ENCODE peak calls at places on chromosome 22, in four cellular contexts. V is IMR-90, L is esophagus squamous epithelium, S is tibial nerve. Z is an unnamed sample. For H3K4me1, the result is how much of the 10 kb centered on the place peaks cover.

GRCh38 chr22:37023743-37024338 is 4.3 kb downstream of the MPST start:
- DNase-seq in S (no peak), L (no peak), V (no peak), Z (no peak)

GRCh38 chr22:36464715-36465231 is 16.7 kb downstream of the TXN2 start:
- DNase-seq in S (no peak), V (no peak), L (no peak), Z (no peak)

GRCh38 chr22:20171288-20172037 is 20.6 kb upstream of the CCDC188 start:
- DNase-seq in S (no peak), V (no peak), L (no peak), Z (no peak)

GRCh38 chr22:36413022-36413770 is 25.4 kb upstream of the MYH9 start:
- DNase-seq in V (peak), S (no peak), L (no peak), Z (no peak)

GRCh38 chr22:49691256-49691655 is 136.4 kb downstream of the BRD1 start:
- DNase-seq in L (no peak), V (no peak), S (no peak), Z (no peak)

GRCh38 chr22:27930246-27931060 is 11.4 kb upstream of the PITPNB start:
- DNase-seq in L (no peak), V (peak), S (no peak), Z (peak)

GRCh38 chr22:43776081-43776670 is 35.9 kb downstream of the EFCAB6 start:
- DNase-seq in S (no peak), V (peak), L (no peak), Z (no peak)

GRCh38 chr22:35525687-35526332 is 14.8 kb upstream of the RASD2 start:
- DNase-seq in V (no peak), L (no peak), S (no peak), Z (no peak)

GRCh38 chr22:50104149-50104548 is 14.3 kb downstream of the MOV10L1 start:
- DNase-seq in L (no peak), V (no peak), S (no peak), Z (no peak)

GRCh38 chr22:20607157-20607907 is 99.9 kb downstream of the MED15 start:
- DNase-seq in V (no peak), L (no peak), S (no peak), Z (no peak)

DNA sequence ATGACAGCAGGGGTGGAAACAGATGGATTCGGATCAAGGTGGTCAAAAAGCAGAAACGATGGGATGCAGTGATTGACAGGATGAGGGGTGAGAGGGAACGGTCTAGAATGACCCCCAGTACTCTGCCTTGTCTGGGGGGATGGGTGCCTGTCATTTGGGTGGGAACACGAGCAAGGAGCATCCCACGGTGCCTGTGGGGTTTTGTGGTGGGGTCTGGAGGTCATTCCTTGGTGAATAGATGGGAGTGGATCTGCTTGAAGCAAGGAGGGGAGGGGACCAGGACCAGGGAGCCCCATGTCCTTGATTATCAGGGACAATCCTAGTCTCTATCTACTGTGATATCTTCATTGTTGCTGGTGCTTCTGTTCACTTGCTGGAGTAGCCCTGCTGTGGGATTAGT is 8.1 kb upstream of the CERK start:
- DNase-seq in L (no peak), S (no peak), V (no peak), Z (no peak)
- H3K4me1 ChIP-seq in L (under half), S (under half), V (under half), Z (under half)

GRCh38 chr22:41394012-41394356 is 12.2 kb downstream of the TEF start:
- DNase-seq in L (no peak), V (no peak), S (no peak), Z (no peak)

GRCh38 chr22:41401781-41402648 is 20.3 kb downstream of the TEF start:
- DNase-seq in S (no peak), V (peak), L (no peak), Z (peak)

GRCh38 chr22:41398921-41399320 is 17.2 kb downstream of the TEF start:
- DNase-seq in L (no peak), S (no peak), V (no peak), Z (no peak)

GRCh38 chr22:41395531-41396240 is 13.9 kb downstream of the TEF start:
- DNase-seq in L (no peak), V (no peak), S (no peak), Z (no peak)

GRCh38 chr22:41397143-41397811 is 15.5 kb downstream of the TEF start:
- DNase-seq in S (no peak), L (no peak), V (no peak), Z (no peak)
- H3K4me1 ChIP-seq in S (under half), L (under half), V (under half), Z (under half)

DNA sequence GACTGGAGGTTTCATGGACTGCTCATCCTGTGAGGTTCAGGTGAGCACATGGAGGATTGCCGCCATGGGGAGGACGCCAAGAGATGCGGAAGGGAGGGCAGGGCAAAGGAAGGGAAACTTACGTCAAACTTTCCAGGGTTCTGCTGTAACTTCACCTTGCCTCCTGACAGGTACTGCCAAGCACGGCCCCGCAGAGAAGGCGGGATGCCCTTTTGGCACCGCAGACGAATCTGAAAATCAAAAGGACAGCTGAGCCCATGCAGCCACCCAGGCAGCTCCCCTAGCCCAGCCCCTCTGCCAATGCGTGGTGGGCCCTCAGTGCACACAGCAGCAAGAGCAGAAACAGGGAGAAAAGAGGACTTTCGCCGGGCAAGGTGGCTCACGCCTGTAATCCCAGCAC is 10.0 kb upstream of the CASTOR1 start:
- DNase-seq in S (no peak), L (no peak), V (no peak), Z (no peak)
- H3K4me1 ChIP-seq in S (under half), L (half or more), V (under half), Z (under half)

DNA sequence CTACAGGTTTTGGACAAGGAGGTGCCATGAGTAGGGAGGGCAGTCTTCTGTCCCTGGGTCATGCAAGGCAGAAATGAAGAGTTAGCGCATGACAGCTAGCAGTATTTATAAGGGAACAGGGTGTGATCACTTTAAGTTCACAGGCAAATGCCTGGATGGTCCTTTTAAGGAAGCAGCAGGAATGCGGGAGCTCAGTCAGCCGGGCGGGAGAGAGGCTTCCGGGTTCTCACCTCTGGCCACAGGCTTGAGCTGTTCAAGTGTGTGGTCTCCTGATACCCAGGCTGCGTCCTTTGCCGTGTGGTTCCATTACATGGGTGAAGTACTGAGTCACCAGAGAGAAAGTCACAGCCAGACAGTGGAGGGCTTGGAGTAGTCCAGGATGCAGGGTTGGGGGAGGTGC is 105.4 kb downstream of the BCR start:
- DNase-seq in V (peak), S (no peak), L (no peak), Z (no peak)
- H3K4me1 ChIP-seq in V (under half), S (under half), L (half or more), Z (under half)

GRCh38 chr22:24947383-24947782 is 889 bp upstream of the LHFPL7 start:
- DNase-seq in S (no peak), V (no peak), L (no peak), Z (no peak)
- H3K4me1 ChIP-seq in S (under half), V (under half), L (half or more), Z (under half)

GRCh38 chr22:24390576-24390975 is 36.8 kb upstream of the ADORA2A start:
- DNase-seq in V (no peak), S (no peak), L (no peak), Z (no peak)

GRCh38 chr22:24390156-24390555 is 37.2 kb upstream of the ADORA2A start:
- DNase-seq in S (no peak), V (no peak), L (no peak), Z (no peak)

GRCh38 chr22:24391836-24392217 is 35.6 kb upstream of the ADORA2A start:
- DNase-seq in S (no peak), L (no peak), V (peak), Z (peak)

GRCh38 chr22:24392218-24392931 is 35.0 kb upstream of the ADORA2A start:
- DNase-seq in L (no peak), S (no peak), V (no peak), Z (no peak)

DNA sequence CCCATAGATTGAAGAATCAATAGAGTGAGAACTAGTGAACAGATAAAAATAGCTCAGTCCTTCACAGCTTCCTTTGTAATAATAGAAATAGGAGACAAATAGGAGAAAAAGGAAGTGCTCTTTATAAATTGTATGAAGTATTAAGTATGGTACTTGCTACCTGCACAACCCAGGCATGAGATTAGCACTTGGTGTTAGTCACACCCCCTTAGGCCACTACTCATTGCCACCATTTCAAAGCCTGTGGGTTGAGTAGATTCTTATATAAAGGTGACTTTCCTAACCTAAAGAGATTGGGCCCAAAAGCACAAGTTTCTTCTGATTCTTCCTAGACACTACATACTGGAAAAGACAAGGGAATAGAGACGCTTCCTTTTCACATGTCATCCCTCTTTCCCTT is 37.7 kb upstream of the ADORA2A start:
- DNase-seq in L (no peak), S (no peak), V (no peak), Z (no peak)
- H3K4me1 ChIP-seq in L (under half), S (under half), V (under half), Z (under half)

GRCh38 chr22:30210235-30210831 is 36.2 kb downstream of the LIF start:
- DNase-seq in L (no peak), V (peak), S (no peak), Z (no peak)

GRCh38 chr22:30211124-30211820 is 35.3 kb downstream of the LIF start:
- DNase-seq in S (no peak), V (no peak), L (no peak), Z (no peak)

GRCh38 chr22:30209642-30210041 is 36.9 kb downstream of the LIF start:
- DNase-seq in V (no peak), L (no peak), S (no peak), Z (no peak)

GRCh38 chr22:30206964-30207363 is 39.6 kb downstream of the LIF start:
- DNase-seq in V (peak), S (no peak), L (no peak), Z (peak)

DNA sequence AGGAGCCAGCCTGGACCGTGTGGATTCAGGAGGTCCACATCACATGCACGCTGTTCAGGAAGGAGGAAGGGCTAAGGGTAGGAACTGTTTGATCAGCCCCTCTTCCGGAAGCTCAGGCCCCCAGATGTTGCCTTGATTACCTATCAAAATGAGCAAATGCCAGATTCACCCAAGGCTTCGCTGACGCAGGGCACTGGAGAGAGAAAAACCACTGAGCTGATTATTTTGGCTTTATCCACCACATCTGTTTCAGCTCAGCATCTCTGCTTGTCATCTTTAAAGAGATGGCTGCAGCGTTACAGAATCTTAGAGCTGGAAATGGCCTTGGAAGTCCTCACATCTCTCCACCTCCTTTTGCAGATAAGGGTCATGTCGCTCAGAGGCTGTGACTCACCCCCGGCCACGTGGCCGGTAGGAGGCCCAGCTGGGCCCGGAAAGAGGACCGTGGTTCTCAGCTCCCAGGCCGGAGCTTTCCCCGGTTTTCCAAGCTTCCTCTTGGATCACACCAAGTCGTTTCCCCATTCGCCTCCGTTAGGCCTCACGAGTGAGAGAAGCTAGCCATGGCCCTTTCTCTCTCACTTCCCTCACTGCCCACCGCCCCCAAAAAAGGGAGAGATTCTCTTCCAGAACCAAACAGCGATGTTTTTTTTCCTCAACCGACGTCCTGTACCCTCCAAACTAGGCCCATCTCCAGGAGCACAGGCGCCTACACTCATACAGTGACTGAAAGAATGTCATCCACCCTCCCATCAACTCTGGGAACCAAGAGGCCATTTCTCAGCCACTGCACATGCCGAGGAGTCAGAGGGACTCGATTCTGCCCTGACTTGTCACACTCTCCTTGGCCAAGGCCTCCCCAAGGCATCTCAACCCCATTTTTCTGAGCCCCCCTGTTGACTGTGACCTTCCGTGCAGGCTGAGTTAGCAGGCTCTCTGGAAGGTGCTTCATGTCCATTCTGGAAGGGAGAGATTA is 37.6 kb downstream of the LIF start:
- DNase-seq in S (peak), V (peak), L (no peak), Z (peak)
- H3K4me1 ChIP-seq in S (under half), V (half or more), L (half or more), Z (half or more)

GRCh38 chr22:39474351-39474991 is 17.7 kb downstream of the MGAT3 start:
- DNase-seq in V (peak), S (no peak), L (no peak), Z (peak)
- H3K4me1 ChIP-seq in V (under half), S (under half), L (half or more), Z (under half)

GRCh38 chr22:32826537-32826936 is 25.0 kb downstream of the TIMP3 start:
- DNase-seq in L (no peak), V (no peak), S (no peak), Z (no peak)

GRCh38 chr22:32828561-32828960 is 27.1 kb downstream of the TIMP3 start:
- DNase-seq in S (no peak), V (no peak), L (no peak), Z (no peak)

GRCh38 chr22:32829451-32829851 is 27.9 kb downstream of the TIMP3 start:
- DNase-seq in S (no peak), L (no peak), V (no peak), Z (no peak)

GRCh38 chr22:32828150-32828549 is 26.6 kb downstream of the TIMP3 start:
- DNase-seq in V (no peak), S (no peak), L (no peak), Z (no peak)

DNA sequence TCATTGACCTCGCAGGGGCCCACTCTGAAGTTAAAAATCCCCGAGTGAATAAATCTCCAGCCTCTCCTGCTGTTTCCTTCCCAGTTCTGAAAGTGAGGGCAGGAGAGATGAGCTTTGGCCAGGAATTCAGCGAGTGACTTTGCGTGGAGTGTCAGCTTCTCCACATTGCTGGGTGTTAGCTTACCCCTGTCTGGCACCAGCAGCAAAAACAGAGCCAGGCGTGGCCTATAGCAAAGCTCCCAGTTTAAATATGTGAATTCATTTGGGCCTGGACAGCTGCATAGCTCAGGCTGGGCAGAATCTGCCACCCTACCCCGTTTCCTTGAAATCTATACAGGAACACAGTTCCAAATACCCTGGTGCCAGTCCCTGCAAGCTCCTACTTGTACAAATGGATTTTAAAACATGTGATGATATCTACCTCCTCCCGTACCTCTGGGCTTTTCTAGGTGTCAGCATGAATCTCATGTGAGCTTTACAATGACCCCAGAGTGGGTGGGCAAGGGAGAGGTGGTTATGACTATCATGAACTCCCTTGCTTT is 25.6 kb downstream of the TIMP3 start:
- DNase-seq in S (no peak), V (no peak), L (no peak), Z (no peak)
- H3K4me1 ChIP-seq in S (under half), V (under half), L (half or more), Z (under half)

Z was measured in adipocyte.